ENCODE peak calls at places on chromosome 20, in four cellular contexts. Y is CD4-positive, alpha-beta T cell; U is HCT116; W is sigmoid colon. D is an unnamed sample.

GRCh38 chr20:31607640-31608255 is 2.7 kb downstream of the ID1 start:
- DNase-seq in Y (no peak), U (peak), W (no peak), D (no peak)

GRCh38 chr20:32891491-32891890 is 32.8 kb downstream of the EFCAB8 start:
- DNase-seq in Y (no peak), U (no peak), W (no peak), D (no peak)

GRCh38 chr20:46063151-46063550 is 26.6 kb downstream of the NCOA5 start:
- DNase-seq in Y (no peak), U (no peak), W (peak), D (no peak)

GRCh38 chr20:32516985-32517873 is 67.9 kb downstream of the NOL4L start:
- DNase-seq in Y (no peak), U (no peak), W (no peak), D (no peak)

GRCh38 chr20:24977336-24977735 is 15.2 kb downstream of the APMAP start:
- DNase-seq in Y (no peak), U (no peak), W (peak), D (peak)

GRCh38 chr20:4195499-4195898 is 180.1 kb upstream of the RNF24 start:
- DNase-seq in Y (no peak), U (no peak), W (no peak), D (peak)

GRCh38 chr20:19497064-19497463 is 261.0 kb upstream of the RIN2 start:
- DNase-seq in Y (no peak), U (no peak), W (no peak), D (no peak)

GRCh38 chr20:19384940-19385339 is 172.5 kb downstream of the SLC24A3 start:
- DNase-seq in Y (no peak), U (no peak), W (no peak), D (no peak)

GRCh38 chr20:58993332-58994248 is 12.5 kb downstream of the NELFCD start:
- DNase-seq in Y (no peak), U (no peak), W (peak), D (peak)

GRCh38 chr20:9837634-9838033 is 1.2 kb downstream of the PAK5 start:
- DNase-seq in Y (no peak), U (no peak), W (no peak), D (no peak)

GRCh38 chr20:58695084-58695722 is 2.6 kb downstream of the NPEPL1 start:
- DNase-seq in Y (no peak), U (no peak), W (no peak), D (no peak)

GRCh38 chr20:34010405-34010895 is 16.7 kb downstream of the RALY start:
- DNase-seq in Y (no peak), U (no peak), W (no peak), D (no peak)

GRCh38 chr20:48681201-48681881 is 146.5 kb downstream of the PREX1 start:
- DNase-seq in Y (no peak), U (no peak), W (no peak), D (peak)

GRCh38 chr20:36155629-36155971 is 1.1 kb downstream of the EPB41L1 start:
- DNase-seq in Y (no peak), U (no peak), W (no peak), D (no peak)

GRCh38 chr20:40563296-40563950 is 125.6 kb downstream of the MAFB start:
- DNase-seq in Y (no peak), U (peak), W (no peak), D (no peak)

GRCh38 chr20:47354710-47355488 is 1.6 kb downstream of the ZMYND8 start:
- DNase-seq in Y (no peak), U (no peak), W (no peak), D (peak)

GRCh38 chr20:4116091-4116490 is 100.7 kb upstream of the RNF24 start:
- DNase-seq in Y (no peak), U (no peak), W (no peak), D (no peak)

GRCh38 chr20:39263076-39263475 is 300.9 kb downstream of the DHX35 start:
- DNase-seq in Y (no peak), U (no peak), W (no peak), D (no peak)

GRCh38 chr20:36572701-36573102 is 695 bp upstream of the TGIF2 start:
- DNase-seq in Y (peak), U (no peak), W (no peak), D (no peak)

GRCh38 chr20:34985439-34986310 is 30.0 kb downstream of the MYH7B start:
- DNase-seq in Y (no peak), U (no peak), W (no peak), D (no peak)

GRCh38 chr20:6882911-6883310 is 115.4 kb downstream of the BMP2 start:
- DNase-seq in Y (no peak), U (no peak), W (no peak), D (no peak)

GRCh38 chr20:39298566-39299501 is 336.7 kb downstream of the DHX35 start:
- DNase-seq in Y (no peak), U (no peak), W (no peak), D (no peak)

GRCh38 chr20:11354841-11355240 is 562.9 kb upstream of the BTBD3 start:
- DNase-seq in Y (no peak), U (no peak), W (no peak), D (no peak)

GRCh38 chr20:11344939-11345338 is 572.8 kb upstream of the BTBD3 start:
- DNase-seq in Y (no peak), U (no peak), W (no peak), D (no peak)

GRCh38 chr20:11352041-11352440 is 565.7 kb upstream of the BTBD3 start:
- DNase-seq in Y (no peak), U (no peak), W (no peak), D (no peak)

GRCh38 chr20:11355338-11355737 is 562.4 kb upstream of the BTBD3 start:
- DNase-seq in Y (no peak), U (no peak), W (no peak), D (no peak)

GRCh38 chr20:11350126-11351005 is 567.3 kb upstream of the BTBD3 start:
- DNase-seq in Y (no peak), U (no peak), W (no peak), D (no peak)
- TF ChIP-seq CTCF in Y (no peak), U (no peak), W (no peak), D (no peak)

GRCh38 chr20:53003420-53003819 is 31.3 kb downstream of the TSHZ2 start:
- DNase-seq in Y (no peak), U (no peak), W (no peak), D (no peak)
- TF ChIP-seq CTCF in Y (no peak), U (no peak), W (no peak), D (no peak)

GRCh38 chr20:15378151-15378550 is 1040.7 kb upstream of the FLRT3 start:
- DNase-seq in Y (no peak), U (no peak), W (no peak), D (no peak)
- TF ChIP-seq CTCF in Y (no peak), U (no peak), W (no peak), D (no peak)

DNA sequence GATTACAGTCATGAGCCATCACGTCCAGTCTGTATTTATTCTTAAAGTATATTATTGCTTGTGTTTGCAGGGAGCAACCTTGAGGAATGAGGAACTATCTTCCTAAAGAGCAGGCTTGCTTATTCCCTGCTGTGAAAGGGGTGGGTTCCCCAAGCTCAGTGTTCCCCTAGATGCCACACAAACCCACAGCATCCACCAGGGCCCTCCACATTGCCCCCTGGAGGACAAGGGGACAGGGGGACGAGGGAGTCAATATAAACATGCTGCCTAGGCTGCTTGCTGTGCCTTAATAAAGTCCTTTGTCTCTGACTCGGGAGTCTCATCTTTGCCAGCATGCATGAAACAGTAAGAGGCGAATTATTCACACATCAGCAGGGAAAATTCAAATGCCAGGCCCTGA is 8.0 kb upstream of the IDH3B start:
- DNase-seq in Y (no peak), U (no peak), W (peak), D (peak)
- TF ChIP-seq CTCF in Y (no peak), U (peak), W (no peak), D (no peak)

DNA sequence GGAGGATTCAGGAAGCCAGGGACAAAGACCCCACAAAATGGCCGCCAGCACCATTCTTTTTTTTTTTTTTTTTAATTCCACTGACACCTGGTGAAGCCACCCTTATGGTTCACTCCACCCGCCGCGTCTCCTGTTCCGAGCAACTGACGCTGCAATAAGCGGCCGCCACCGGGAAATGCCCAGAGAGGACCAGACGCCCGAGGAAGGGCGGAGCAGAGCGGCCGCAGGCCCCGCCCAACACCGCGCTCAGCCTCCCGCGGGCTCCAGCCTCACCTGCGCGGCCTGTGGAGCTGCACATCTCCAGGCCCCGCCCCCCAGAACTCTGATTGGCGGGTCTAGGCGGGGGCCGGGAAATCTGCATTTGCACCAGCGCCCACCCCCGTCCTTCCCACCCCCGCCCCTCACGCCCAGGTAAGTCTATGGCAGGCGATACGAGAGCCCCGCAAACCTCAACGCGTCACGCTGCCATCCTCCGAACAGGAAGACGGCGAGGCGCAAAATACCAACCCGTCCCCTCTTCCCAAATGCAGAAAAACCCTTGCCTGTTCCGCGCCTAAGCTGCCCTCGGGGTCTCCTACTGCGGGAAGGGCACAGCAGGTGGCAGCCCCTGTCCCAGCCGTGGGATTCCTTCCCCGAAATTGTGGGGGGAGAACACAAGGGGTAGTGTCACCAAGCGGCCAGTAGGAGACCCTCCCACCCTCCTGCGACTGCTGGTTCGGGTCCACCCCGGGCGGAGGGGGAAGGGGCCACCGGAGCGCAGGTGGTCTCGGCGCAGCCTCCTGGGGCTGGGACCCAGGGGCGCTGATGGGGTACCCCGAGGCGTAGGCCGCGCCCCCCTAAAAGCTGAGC is 948 bp downstream of the ATP9A start:
- DNase-seq in Y (peak), U (peak), W (peak), D (peak)
- TF ChIP-seq CTCF in Y (no peak), U (peak), W (peak), D (peak)

GRCh38 chr20:38084425-38084951 is 50.9 kb downstream of the RPRD1B start:
- DNase-seq in Y (no peak), U (no peak), W (no peak), D (no peak)

GRCh38 chr20:38082894-38083293 is 49.3 kb downstream of the RPRD1B start:
- DNase-seq in Y (no peak), U (no peak), W (no peak), D (no peak)

GRCh38 chr20:38081575-38081974 is 48.0 kb downstream of the RPRD1B start:
- DNase-seq in Y (no peak), U (no peak), W (no peak), D (no peak)

GRCh38 chr20:38083338-38084048 is 49.9 kb downstream of the RPRD1B start:
- DNase-seq in Y (no peak), U (no peak), W (no peak), D (no peak)

GRCh38 chr20:38085031-38085430 is 51.5 kb downstream of the RPRD1B start:
- DNase-seq in Y (no peak), U (no peak), W (no peak), D (no peak)
- TF ChIP-seq CTCF in Y (no peak), U (no peak), W (no peak), D (no peak)

DNA sequence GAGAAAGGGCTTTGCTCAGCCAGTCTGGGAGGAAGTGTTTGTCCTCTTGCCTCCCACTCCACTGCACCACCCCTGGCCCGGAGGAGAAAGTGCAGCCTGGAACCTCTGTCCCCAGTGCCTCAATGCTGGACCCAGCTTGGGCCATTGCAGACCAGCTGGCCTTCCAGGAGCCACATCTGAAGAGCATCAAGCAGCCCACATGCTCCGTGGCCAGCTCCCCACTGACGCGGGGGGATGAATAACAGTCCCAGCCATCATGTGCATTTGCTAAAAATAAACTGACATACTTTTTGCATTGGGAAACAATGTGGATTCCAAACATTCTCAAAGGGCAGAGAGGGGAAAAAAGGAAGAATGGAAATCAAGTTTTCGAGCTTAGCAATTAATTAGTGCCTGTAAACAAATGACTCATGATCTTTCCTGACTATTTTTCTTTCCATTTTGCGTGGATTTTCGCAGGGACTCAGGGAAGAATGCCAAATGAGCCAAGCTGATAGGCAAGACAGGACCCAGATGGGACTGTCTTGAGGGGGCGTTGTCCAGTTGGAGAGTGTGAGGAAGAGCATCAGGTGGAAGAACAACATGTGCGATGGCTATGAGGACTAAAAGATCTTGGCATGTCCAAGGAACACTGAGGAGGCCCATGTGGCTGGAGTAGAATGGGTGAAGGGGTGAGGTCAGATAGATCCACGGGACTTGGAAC is 34.1 kb downstream of the CEBPB start:
- DNase-seq in Y (no peak), U (no peak), W (peak), D (no peak)
- TF ChIP-seq CTCF in Y (no peak), U (peak), W (no peak), D (no peak)

DNA sequence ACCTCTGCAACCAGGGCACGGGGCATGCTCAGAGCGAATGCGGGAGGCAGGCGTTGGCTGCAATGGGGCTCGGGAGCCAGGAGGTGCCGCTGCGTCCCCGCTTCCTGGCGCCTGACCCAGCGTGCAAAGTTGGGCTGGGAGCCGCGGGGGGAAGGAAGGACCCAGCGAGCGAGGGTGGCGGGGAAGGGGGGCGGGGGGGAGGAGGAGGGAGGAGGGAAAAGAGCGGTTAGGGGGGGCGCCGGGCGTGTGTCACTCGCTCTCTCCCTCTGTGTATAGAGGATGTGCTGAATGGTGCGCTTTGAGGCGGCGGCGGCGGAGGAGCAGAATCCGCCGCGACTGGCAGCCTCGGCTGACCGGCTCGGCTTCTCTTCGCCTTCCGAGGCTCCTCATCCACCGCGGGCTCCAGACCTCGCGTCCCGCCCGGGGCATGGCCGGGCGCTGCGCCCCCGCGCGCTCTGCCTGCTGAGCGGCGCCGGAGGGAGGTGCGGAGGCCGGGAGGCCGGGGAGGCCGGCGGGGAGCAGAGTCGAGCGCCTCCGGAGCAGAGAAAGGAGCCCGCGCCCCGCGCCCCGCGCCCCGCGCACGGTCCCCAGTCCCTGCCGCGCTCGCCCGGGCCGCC is at the start of gene PLCB1:
- DNase-seq in Y (peak), U (peak), W (peak), D (peak)
- TF ChIP-seq CTCF in Y (peak), U (peak), W (peak), D (peak)

DNA sequence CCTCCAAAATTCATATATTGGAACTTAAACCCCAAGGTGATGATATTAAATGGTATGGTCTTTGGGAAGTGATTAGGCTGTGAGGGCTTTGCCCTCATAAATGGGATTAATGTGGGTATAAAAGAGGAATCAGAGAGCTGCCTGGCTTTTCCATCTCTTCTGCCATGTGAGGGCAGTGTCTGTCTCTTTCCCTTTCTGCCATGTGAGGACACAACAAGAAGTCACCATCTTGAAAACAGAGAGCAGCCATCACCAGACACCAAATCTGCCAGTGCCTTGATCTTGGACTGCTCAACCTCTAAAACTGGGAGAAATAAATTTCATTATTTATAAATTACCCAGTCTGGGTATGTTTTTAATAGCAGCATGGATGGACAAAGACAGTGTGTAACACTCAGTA is 263.0 kb downstream of the PAX1 start:
- DNase-seq in Y (no peak), U (no peak), W (no peak), D (no peak)
- TF ChIP-seq CTCF in Y (no peak), U (no peak), W (no peak), D (no peak)